ENCODE peak calls at places on chromosomes 11 and 22, in seven cellular contexts. X is H1, R is HCT116, I is SK-N-SH, N is HepG2, T is GM12878, V is K562. A is an unnamed sample.

GRCh38 chr22:39197578-39197977 is 45.1 kb upstream of the CBX7 start:
- DNase-seq in N (no peak), X (peak), V (no peak), R (no peak), I (no peak), T (no peak), A (no peak)

GRCh38 chr11:44658451-44658850 is 68.3 kb upstream of the TSPAN18 start:
- DNase-seq in T (no peak), X (no peak), I (peak), R (no peak), V (peak), N (no peak), A (peak)

GRCh38 chr11:72249961-72250360 is 6.0 kb upstream of the PHOX2A start:
- DNase-seq in V (no peak), N (no peak), T (no peak), X (no peak), R (no peak), I (no peak), A (no peak)

GRCh38 chr11:87421422-87421821 is 383.7 kb downstream of the TMEM135 start:
- DNase-seq in R (peak), I (peak), T (peak), X (peak), N (peak), V (peak), A (peak)

GRCh38 chr11:110903830-110904229 is 191.6 kb upstream of the ARHGAP20 start:
- DNase-seq in R (no peak), N (no peak), X (no peak), I (no peak), T (no peak), V (no peak), A (no peak)

GRCh38 chr11:71447791-71448256 is 369 bp downstream of the DHCR7 start:
- DNase-seq in R (no peak), V (peak), I (peak), X (peak), T (no peak), N (no peak), A (no peak)

GRCh38 chr11:60918941-60919275 is 5.0 kb downstream of the TMEM109 start:
- DNase-seq in R (no peak), X (no peak), V (no peak), N (no peak), I (no peak), T (no peak), A (no peak)

GRCh38 chr22:37100589-37101127 is 8.9 kb downstream of the TMPRSS6 start:
- DNase-seq in V (no peak), R (no peak), N (no peak), X (no peak), I (no peak), T (no peak), A (no peak)

GRCh38 chr11:60377737-60378136 is 595 bp upstream of the MS4A7 start:
- DNase-seq in I (no peak), N (no peak), T (peak), X (no peak), R (no peak), V (no peak), A (no peak)

GRCh38 chr22:19622061-19622441 is 92.3 kb upstream of the SEPTIN5 start:
- DNase-seq in X (no peak), I (no peak), R (no peak), T (peak), V (no peak), N (no peak), A (no peak)

GRCh38 chr11:65778431-65778900 is 2.3 kb downstream of the AP5B1 start:
- DNase-seq in X (no peak), R (no peak), I (no peak), N (no peak), V (no peak), T (no peak), A (no peak)

GRCh38 chr11:133824593-133824992 is 20.7 kb downstream of the SPATA19 start:
- DNase-seq in V (no peak), T (no peak), N (no peak), I (no peak), X (peak), R (no peak), A (no peak)

GRCh38 chr22:31248965-31249940 is 37.2 kb downstream of the LIMK2 start:
- DNase-seq in N (no peak), I (no peak), T (no peak), V (no peak), R (no peak), X (no peak), A (peak)

GRCh38 chr22:28563636-28564035 is 116.0 kb downstream of the TTC28 start:
- DNase-seq in V (no peak), I (no peak), X (no peak), N (no peak), T (no peak), R (no peak), A (no peak)

DNA sequence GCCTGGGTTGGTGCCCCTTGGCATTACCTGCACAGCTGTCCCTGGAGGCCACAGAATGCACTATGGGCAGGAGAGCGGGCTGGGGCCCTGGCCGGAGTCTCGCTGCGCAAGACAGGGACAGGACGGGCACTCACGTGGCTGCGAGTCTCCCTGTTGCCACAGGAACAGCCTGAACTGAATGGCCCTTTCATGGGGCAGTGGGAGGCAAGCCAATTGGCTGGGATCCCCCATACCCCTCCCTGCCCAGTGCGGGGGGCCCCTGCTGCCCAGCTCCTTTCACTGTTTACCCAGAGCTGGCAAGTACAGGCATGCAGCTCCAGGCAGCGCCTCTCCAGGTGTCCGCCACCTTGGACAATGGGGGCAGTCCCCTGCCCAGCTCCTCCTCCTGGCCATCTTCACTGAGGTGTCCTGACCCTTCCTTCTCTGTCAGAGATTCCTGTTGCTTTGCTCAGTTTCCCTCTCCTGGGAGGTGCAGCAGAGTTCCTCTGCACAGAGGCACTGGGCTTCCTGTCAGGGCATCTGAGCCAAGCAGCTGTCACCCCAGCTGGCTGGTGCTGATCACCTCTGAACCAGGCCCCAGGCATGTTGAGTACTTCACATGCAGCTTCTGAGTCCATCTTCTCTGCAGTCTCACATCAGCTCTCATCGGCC is 5.2 kb downstream of the USP2 start:
- DNase-seq in I (peak), R (no peak), N (peak), V (no peak), X (no peak), T (no peak), A (no peak)
- TF ChIP-seq JUND in I (no peak), R (no peak), N (no peak), V (no peak), X (no peak), T (no peak), A (no peak)

GRCh38 chr22:34410111-34410510 is 489.8 kb upstream of the LARGE1 start:
- DNase-seq in T (no peak), N (no peak), X (no peak), V (no peak), I (no peak), R (no peak), A (no peak)

GRCh38 chr22:34416321-34416900 is 496.1 kb upstream of the LARGE1 start:
- DNase-seq in I (no peak), N (no peak), X (no peak), R (no peak), T (no peak), V (no peak), A (no peak)

DNA sequence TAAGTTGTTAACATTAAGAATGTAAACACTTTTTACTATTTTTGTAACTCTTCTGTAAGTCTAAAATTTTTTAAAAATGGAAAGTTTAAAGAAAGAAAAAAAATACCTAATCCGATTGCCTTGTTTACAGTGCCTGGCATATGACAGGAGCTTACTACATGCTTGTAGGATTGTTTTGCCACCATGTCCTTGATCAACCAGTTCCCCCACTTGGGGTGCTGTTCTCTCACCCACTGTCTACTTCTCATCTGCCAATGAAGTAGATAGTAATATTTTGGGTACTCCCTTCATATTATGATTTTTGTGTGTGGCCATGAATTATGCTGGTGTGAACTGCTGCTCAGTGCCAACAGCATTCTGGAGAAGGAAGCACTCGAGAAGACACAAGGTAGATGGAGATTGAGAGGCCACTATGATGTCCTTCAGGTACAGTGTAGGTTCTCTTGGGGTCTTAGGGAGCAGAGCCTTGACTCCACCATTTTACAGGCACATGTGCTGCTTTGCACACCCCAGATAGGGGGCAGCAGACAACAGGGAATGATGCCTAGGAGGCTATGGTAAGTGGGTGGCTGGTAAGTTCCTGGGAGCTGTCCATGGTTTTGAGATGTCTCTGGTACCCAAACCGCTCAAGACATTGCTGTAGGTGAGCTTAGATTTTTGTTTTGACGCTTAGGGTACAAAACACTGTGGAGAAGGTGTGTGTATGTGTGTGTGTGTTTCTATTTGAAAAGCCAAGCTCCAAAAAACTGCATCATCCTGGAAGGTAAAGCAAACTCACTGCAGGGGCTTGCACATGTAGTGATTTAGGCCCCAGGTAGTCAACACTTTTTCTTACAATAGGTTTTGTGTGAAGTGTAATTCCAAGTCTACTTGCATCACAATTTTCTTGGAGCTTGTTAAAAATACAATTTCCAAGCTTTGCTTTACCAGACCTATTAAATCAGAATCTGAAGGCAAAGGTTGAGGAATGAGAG is 494.5 kb upstream of the LARGE1 start:
- DNase-seq in N (peak), I (peak), T (peak), V (peak), X (peak), R (peak), A (peak)
- TF ChIP-seq JUND in N (peak), I (no peak), T (no peak), V (no peak), X (no peak), R (no peak), A (no peak)

DNA sequence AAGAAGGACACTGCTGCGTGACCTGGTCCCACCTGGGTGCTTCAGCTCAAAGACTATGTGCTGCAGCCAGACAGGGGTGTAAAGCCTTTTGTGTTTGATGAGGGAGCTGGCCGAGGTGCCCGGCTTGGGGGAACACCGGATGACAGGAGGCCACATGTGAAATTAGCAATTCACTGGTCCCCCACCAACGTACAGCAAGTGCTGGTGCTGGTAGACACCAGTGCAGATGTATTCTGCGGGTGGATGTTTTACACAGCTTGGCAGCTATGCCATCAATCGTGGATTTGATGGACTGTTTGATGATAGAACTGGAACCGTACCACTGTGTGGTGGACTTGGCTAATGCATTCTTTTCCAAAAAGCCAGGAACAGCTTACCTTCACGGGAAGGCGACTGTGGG is 47.9 kb upstream of the LIPT2 start:
- DNase-seq in N (no peak), T (no peak), V (no peak), I (no peak), R (no peak), X (peak), A (no peak)
- TF ChIP-seq JUND in N (no peak), T (no peak), V (no peak), I (no peak), R (no peak), X (no peak), A (no peak)

GRCh38 chr11:81840375-81840774 is 893.3 kb downstream of the FAM181B start:
- DNase-seq in N (no peak), X (no peak), T (no peak), V (no peak), R (no peak), I (no peak), A (no peak)
- TF ChIP-seq JUND in N (no peak), X (no peak), T (no peak), V (no peak), R (no peak), I (no peak), A (no peak)

A was measured in T47D.